ENCODE peak calls at places on chromosome 22, in seven cellular contexts. U, Z, B, K, O, A and C are unnamed samples.

GRCh38 chr22:27022741-27023373 is 365.5 kb downstream of the MIAT start:
- DNase-seq in U (no peak), Z (no peak), B (no peak), K (no peak), O (no peak), A (no peak), C (no peak)

GRCh38 chr22:35630387-35630793 is 13.3 kb upstream of the MB start:
- DNase-seq in U (no peak), Z (no peak), B (peak; percentile 45), K (no peak), O (no peak), A (no peak), C (no peak)

GRCh38 chr22:40041738-40042137 is 47.0 kb downstream of the FAM83F start:
- DNase-seq in U (no peak), Z (no peak), B (no peak), K (no peak), O (no peak), A (no peak), C (no peak)

GRCh38 chr22:38862375-38863329 is 9.4 kb downstream of the CBX6 start:
- DNase-seq in U (no peak), Z (no peak), B (no peak), K (peak; percentile 75), O (peak; percentile 88), A (no peak), C (no peak)

GRCh38 chr22:30856699-30857098 is 111.9 kb downstream of the MORC2 start:
- DNase-seq in U (no peak), Z (no peak), B (no peak), K (no peak), O (no peak), A (no peak), C (no peak)

GRCh38 chr22:35742342-35743100 is 24.8 kb downstream of the APOL5 start:
- DNase-seq in U (no peak), Z (no peak), B (peak; percentile 80), K (no peak), O (no peak), A (no peak), C (peak; percentile 46)

GRCh38 chr22:38863531-38864131 is 8.4 kb downstream of the CBX6 start:
- DNase-seq in U (no peak), Z (no peak), B (no peak), K (peak; percentile 14), O (peak; percentile 57), A (no peak), C (no peak)

GRCh38 chr22:25840162-25840561 is 98.2 kb downstream of the MYO18B start:
- DNase-seq in U (no peak), Z (no peak), B (no peak), K (no peak), O (no peak), A (no peak), C (no peak)

GRCh38 chr22:40023226-40023925 is 28.6 kb downstream of the FAM83F start:
- DNase-seq in U (no peak), Z (no peak), B (no peak), K (no peak), O (no peak), A (no peak), C (no peak)

GRCh38 chr22:39292561-39293074 is 26.8 kb downstream of the RPL3 start:
- DNase-seq in U (peak; percentile 78), Z (peak; percentile 27), B (peak; percentile 93), K (peak; percentile 89), O (peak; percentile 89), A (peak; percentile 80), C (peak; percentile 56)

GRCh38 chr22:47152938-47153337 is 390.5 kb downstream of the TBC1D22A start:
- DNase-seq in U (no peak), Z (no peak), B (no peak), K (no peak), O (no peak), A (no peak), C (no peak)

GRCh38 chr22:27218521-27218920 is 561.1 kb downstream of the MIAT start:
- DNase-seq in U (no peak), Z (no peak), B (no peak), K (peak; percentile 77), O (no peak), A (no peak), C (no peak)

GRCh38 chr22:31284241-31284745 is 8.0 kb downstream of the PIK3IP1 start:
- DNase-seq in U (no peak), Z (peak; percentile 92), B (no peak), K (no peak), O (no peak), A (no peak), C (no peak)

GRCh38 chr22:48535868-48536690 is 1291.6 kb downstream of the BRD1 start:
- DNase-seq in U (no peak), Z (no peak), B (no peak), K (no peak), O (peak; percentile 66), A (no peak), C (no peak)

GRCh38 chr22:26162961-26163360 is 6.3 kb upstream of the SEZ6L start:
- DNase-seq in U (no peak), Z (no peak), B (no peak), K (no peak), O (no peak), A (no peak), C (no peak)

GRCh38 chr22:22345781-22346180 is 101.2 kb downstream of the VPREB1 start:
- DNase-seq in U (no peak), Z (no peak), B (no peak), K (no peak), O (no peak), A (no peak), C (no peak)

GRCh38 chr22:22344430-22344829 is 99.8 kb downstream of the VPREB1 start:
- DNase-seq in U (no peak), Z (no peak), B (no peak), K (no peak), O (peak; percentile 52), A (no peak), C (no peak)

GRCh38 chr22:22342697-22343602 is 98.4 kb downstream of the VPREB1 start:
- DNase-seq in U (peak; percentile 91), Z (peak; percentile 87), B (peak; percentile 29), K (no peak), O (peak; percentile 25), A (no peak), C (no peak)

GRCh38 chr22:22341736-22342135 is 97.2 kb downstream of the VPREB1 start:
- DNase-seq in U (no peak), Z (no peak), B (no peak), K (no peak), O (no peak), A (no peak), C (no peak)

DNA sequence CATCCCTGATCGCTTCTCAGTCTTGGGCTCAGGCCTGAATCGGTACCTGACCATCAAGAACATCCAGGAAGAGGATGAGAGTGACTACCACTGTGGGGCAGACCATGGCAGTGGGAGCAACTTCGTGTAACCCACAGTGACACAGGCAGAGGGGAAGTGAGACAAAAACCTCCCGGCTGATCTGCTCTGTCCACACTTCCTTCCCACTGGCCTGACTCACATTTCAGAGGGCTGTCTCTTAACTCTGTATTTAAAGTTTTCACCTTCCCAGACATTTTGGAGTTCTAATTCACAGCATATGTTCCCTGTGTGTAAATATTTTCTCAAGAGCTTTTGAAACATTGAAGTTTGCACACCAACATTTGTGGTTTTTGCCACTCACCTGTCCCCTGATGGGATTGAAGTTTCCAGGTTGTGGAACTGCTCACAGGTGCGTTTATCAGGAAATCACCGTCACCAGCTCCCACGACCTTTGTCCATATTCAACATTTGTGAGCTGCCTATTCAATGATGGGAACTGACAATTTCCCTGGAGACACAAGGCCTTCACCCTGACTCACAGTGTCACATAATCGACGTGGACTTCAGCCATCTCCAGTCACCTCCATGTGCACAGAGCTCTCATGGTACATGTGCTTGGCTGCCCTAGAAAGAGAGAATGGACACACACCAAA is 99.2 kb downstream of the VPREB1 start:
- DNase-seq in U (no peak), Z (no peak), B (no peak), K (no peak), O (no peak), A (no peak), C (no peak)
- TF ChIP-seq CTCF in U (no peak), Z (no peak), B (no peak), K (no peak), O (no peak), A (no peak), C (no peak)

GRCh38 chr22:50672471-50673230 is at the start of gene SHANK3:
- DNase-seq in U (no peak), Z (no peak), B (no peak), K (peak; percentile 36), O (no peak), A (no peak), C (no peak)
- H3K4me3 ChIP-seq in U (no peak within 1 kb of the TSS), Z (peak within 1 kb of the TSS; percentile 37), B (peak within 1 kb of the TSS; percentile 28), K (peak within 1 kb of the TSS; percentile 29), O (peak within 1 kb of the TSS; percentile 61), A (peak within 1 kb of the TSS; percentile 63), C (no peak within 1 kb of the TSS)

GRCh38 chr22:29003552-29003951 is 58.1 kb downstream of the C22orf31 start:
- DNase-seq in U (no peak), Z (no peak), B (no peak), K (no peak), O (no peak), A (no peak), C (no peak)

GRCh38 chr22:29003975-29004646 is 57.5 kb downstream of the C22orf31 start:
- DNase-seq in U (peak; percentile 20), Z (peak; percentile 26), B (no peak), K (no peak), O (no peak), A (no peak), C (no peak)

GRCh38 chr22:29004647-29005371 is 56.8 kb downstream of the C22orf31 start:
- DNase-seq in U (peak; percentile 66), Z (peak; percentile 79), B (no peak), K (peak; percentile 23), O (peak; percentile 47), A (no peak), C (no peak)

GRCh38 chr22:29000641-29001040 is 61.0 kb downstream of the C22orf31 start:
- DNase-seq in U (no peak), Z (no peak), B (no peak), K (no peak), O (no peak), A (no peak), C (no peak)

DNA sequence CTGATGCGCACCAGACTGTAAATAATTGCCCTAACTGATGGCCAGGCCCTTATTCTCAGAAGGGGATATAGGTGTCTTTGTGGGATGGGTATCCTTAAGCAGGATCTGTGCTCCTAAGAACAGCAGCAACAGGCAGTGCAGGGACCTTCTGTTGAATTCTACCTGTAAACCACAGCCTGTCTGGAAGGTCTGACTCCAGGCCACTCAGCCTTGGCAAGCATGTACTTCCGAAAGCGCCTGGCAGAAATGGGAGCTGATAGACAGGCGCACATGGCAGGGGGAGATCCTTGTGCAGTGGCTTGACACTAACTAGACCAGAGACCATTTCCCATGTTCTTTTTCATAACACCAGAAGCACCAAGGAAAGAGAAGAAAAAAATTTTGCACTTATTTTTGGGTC is 59.0 kb downstream of the C22orf31 start:
- DNase-seq in U (no peak), Z (no peak), B (no peak), K (no peak), O (no peak), A (no peak), C (no peak)
- TF ChIP-seq CTCF in U (no peak), Z (no peak), B (no peak), K (no peak), O (no peak), A (no peak), C (no peak)

DNA sequence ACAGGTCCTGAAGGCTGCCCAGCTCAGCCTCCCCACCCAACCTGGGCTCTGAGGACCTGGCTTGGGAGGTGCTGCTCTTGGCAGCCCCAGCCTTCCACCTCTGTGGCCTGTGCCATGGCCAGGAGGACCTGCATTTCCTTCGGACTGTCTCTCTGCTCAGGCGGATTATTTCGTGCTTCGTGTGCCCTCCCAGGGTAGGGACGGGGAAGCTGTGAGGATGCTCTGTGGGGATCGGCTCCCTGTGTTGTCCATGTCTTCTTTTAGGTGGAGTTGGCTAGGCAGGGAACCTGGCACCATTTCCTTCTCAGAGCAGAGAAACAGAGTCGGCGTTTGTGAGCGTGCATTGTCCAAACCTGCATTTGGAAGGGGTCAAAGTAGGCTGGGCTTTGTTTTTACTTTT is 34.1 kb downstream of the BCR start:
- DNase-seq in U (no peak), Z (no peak), B (no peak), K (no peak), O (no peak), A (no peak), C (no peak)
- H3K4me3 ChIP-seq in U (no peak overlapping the region), Z (no peak overlapping the region), B (no peak overlapping the region), K (no peak overlapping the region), O (no peak overlapping the region), A (no peak overlapping the region), C (no peak overlapping the region)